ENCODE peak calls at places on chromosome 11, in four cellular contexts. A is cardiac fibroblast; I is AG20443; F is stimulated activated CD8-positive, alpha-beta memory T cell treated with anti-CD3 and anti-CD28 coated beads, Interleukin-15, amount 100 ng/mL, for 24 hours. V is an unnamed sample.

GRCh38 chr11:116837231-116838091 is at the start of gene APOA1:
- DNase-seq in A (no peak), I (no peak), F (no peak), V (peak)

GRCh38 chr11:69378303-69379141 is 84.6 kb downstream of the MYEOV start:
- DNase-seq in A (no peak), I (no peak), F (no peak), V (no peak)

GRCh38 chr11:27582686-27583085 is 76.1 kb upstream of the LIN7C start:
- DNase-seq in A (no peak), I (no peak), F (no peak), V (no peak)

GRCh38 chr11:1194231-1194976 is 28.5 kb upstream of the MUC5B start:
- DNase-seq in A (no peak), I (no peak), F (no peak), V (no peak)

GRCh38 chr11:67056640-67057409 is at the start of gene RHOD:
- DNase-seq in A (peak), I (peak), F (peak), V (no peak)

GRCh38 chr11:112785104-112785503 is 176.1 kb upstream of the NCAM1 start:
- DNase-seq in A (peak), I (peak), F (no peak), V (peak)

GRCh38 chr11:117933930-117934329 is 4.7 kb upstream of the TMPRSS13 start:
- DNase-seq in A (no peak), I (no peak), F (no peak), V (no peak)

GRCh38 chr11:38814670-38815069 is 2216.6 kb upstream of the RAG2 start:
- DNase-seq in A (no peak), I (no peak), F (no peak), V (peak)

GRCh38 chr11:117792241-117792640 is 4.8 kb downstream of the DSCAML1 start:
- DNase-seq in A (no peak), I (no peak), F (no peak), V (no peak)

GRCh38 chr11:15695096-15695721 is 580.5 kb downstream of the INSC start:
- DNase-seq in A (no peak), I (no peak), F (no peak), V (no peak)

GRCh38 chr11:118176400-118177134 is at the start of gene SCN2B:
- DNase-seq in A (no peak), I (no peak), F (no peak), V (no peak)

GRCh38 chr11:61161190-61162091 is at the start of gene VPS37C:
- DNase-seq in A (peak), I (peak), F (peak), V (peak)

GRCh38 chr11:71214553-71215371 is 37.6 kb downstream of the SHANK2 start:
- DNase-seq in A (no peak), I (no peak), F (no peak), V (no peak)

GRCh38 chr11:70082829-70083228 is 4.7 kb downstream of the ANO1 start:
- DNase-seq in A (no peak), I (no peak), F (no peak), V (no peak)

GRCh38 chr11:112321521-112322172 is 61.0 kb upstream of the PLET1 start:
- DNase-seq in A (peak), I (peak), F (no peak), V (no peak)

GRCh38 chr11:123247813-123248379 is 52.8 kb upstream of the CLMP start:
- DNase-seq in A (no peak), I (no peak), F (no peak), V (no peak)

GRCh38 chr11:115657586-115657985 is 153.4 kb upstream of the CADM1 start:
- DNase-seq in A (no peak), I (no peak), F (no peak), V (no peak)

GRCh38 chr11:45853616-45854219 is 6.4 kb downstream of the CRY2 start:
- DNase-seq in A (no peak), I (no peak), F (no peak), V (no peak)

GRCh38 chr11:58597749-58598148 is 18.9 kb downstream of the ZFP91 start:
- DNase-seq in A (no peak), I (no peak), F (no peak), V (no peak)

GRCh38 chr11:9228086-9228485 is 37.1 kb downstream of the DENND5A start:
- DNase-seq in A (no peak), I (no peak), F (no peak), V (no peak)

GRCh38 chr11:75820636-75821035 is 5.6 kb downstream of the UVRAG start:
- DNase-seq in A (peak), I (no peak), F (no peak), V (no peak)

GRCh38 chr11:78030429-78031325 is 7.6 kb upstream of the KCTD14 start:
- DNase-seq in A (peak), I (peak), F (no peak), V (peak)

GRCh38 chr11:35163209-35163608 is 24.2 kb downstream of the CD44 start:
- DNase-seq in A (no peak), I (no peak), F (no peak), V (no peak)

GRCh38 chr11:111845256-111846028 is 25.9 kb downstream of the ALG9 start:
- DNase-seq in A (peak), I (no peak), F (no peak), V (no peak)

GRCh38 chr11:44752727-44753126 is 26.0 kb downstream of the TSPAN18 start:
- DNase-seq in A (no peak), I (no peak), F (no peak), V (no peak)

GRCh38 chr11:122756417-122756816 is 81.9 kb upstream of the CRTAM start:
- DNase-seq in A (no peak), I (no peak), F (no peak), V (no peak)

GRCh38 chr11:44548032-44548695 is 17.3 kb upstream of the CD82 start:
- DNase-seq in A (no peak), I (no peak), F (no peak), V (no peak)

GRCh38 chr11:118921929-118922744 is 3.6 kb downstream of the BCL9L start:
- DNase-seq in A (peak), I (peak), F (no peak), V (no peak)

GRCh38 chr11:15947681-15948648 is 408.4 kb downstream of the SOX6 start:
- DNase-seq in A (no peak), I (no peak), F (no peak), V (no peak)

GRCh38 chr11:92070026-92070889 is 154.4 kb upstream of the FAT3 start:
- DNase-seq in A (peak), I (no peak), F (no peak), V (no peak)

GRCh38 chr11:2099523-2100316 is 39.5 kb downstream of the IGF2 start:
- DNase-seq in A (no peak), I (no peak), F (no peak), V (no peak)

GRCh38 chr11:119481667-119482400 is 58.9 kb upstream of the THY1 start:
- DNase-seq in A (no peak), I (peak), F (no peak), V (no peak)

GRCh38 chr11:110046759-110047386 is 46.3 kb upstream of the ZC3H12C start:
- DNase-seq in A (no peak), I (no peak), F (no peak), V (no peak)

GRCh38 chr11:121575250-121575962 is 122.6 kb upstream of the SORL1-AS1 start:
- DNase-seq in A (peak), I (no peak), F (no peak), V (no peak)

GRCh38 chr11:60951611-60951908 is 416 bp downstream of the SLC15A3 start:
- DNase-seq in A (no peak), I (no peak), F (no peak), V (no peak)

GRCh38 chr11:129416080-129416820 is 40.6 kb downstream of the BARX2 start:
- DNase-seq in A (no peak), I (no peak), F (no peak), V (no peak)

GRCh38 chr11:29310016-29310415 is 706.8 kb downstream of the KCNA4 start:
- DNase-seq in A (peak), I (peak), F (no peak), V (peak)

GRCh38 chr11:48033918-48034341 is 53.6 kb downstream of the PTPRJ start:
- DNase-seq in A (no peak), I (no peak), F (no peak), V (no peak)

V was measured in COLO829.